ENCODE peak calls at places on chromosomes 5 and 9, in five cellular contexts. H is lower lobe of right lung, F is endothelial cell of umbilical vein, W is ovary, M is sigmoid colon. U is an unnamed sample. For H3K4me1, the result is how much of the 10 kb centered on the place peaks cover.

GRCh38 chr5:15620501-15620900 is 120.5 kb downstream of the FBXL7 start:
- DNase-seq in H (no peak), F (peak), W (no peak), M (no peak), U (no peak)

GRCh38 chr5:181243521-181244307 is at the start of gene RACK1:
- DNase-seq in H (peak), F (peak), W (peak), M (peak), U (peak)

GRCh38 chr5:157659886-157660660 is 7.8 kb upstream of the SOX30 start:
- DNase-seq in H (no peak), F (no peak), W (no peak), M (no peak), U (no peak)

GRCh38 chr5:179209359-179210150 is 135.7 kb downstream of the ADAMTS2 start:
- DNase-seq in H (no peak), F (no peak), W (no peak), M (no peak), U (no peak)

GRCh38 chr5:23419115-23419514 is 88.3 kb upstream of the PRDM9 start:
- DNase-seq in H (no peak), F (no peak), W (no peak), M (no peak), U (no peak)

GRCh38 chr9:107488400-107489143 is 997 bp downstream of the KLF4 start:
- DNase-seq in H (peak), F (peak), W (peak), M (peak), U (peak)

GRCh38 chr9:123689701-123690428 is 240.1 kb downstream of the DENND1A start:
- DNase-seq in H (no peak), F (no peak), W (no peak), M (no peak), U (no peak)

GRCh38 chr9:131722260-131722659 is 17.6 kb downstream of the RAPGEF1 start:
- DNase-seq in H (no peak), F (no peak), W (no peak), M (no peak), U (no peak)

GRCh38 chr9:19387317-19387716 is 7.3 kb upstream of the RPS6 start:
- DNase-seq in H (no peak), F (no peak), W (no peak), M (no peak), U (no peak)

GRCh38 chr9:89684912-89685636 is 80.3 kb downstream of the GADD45G start:
- DNase-seq in H (no peak), F (no peak), W (peak), M (no peak), U (peak)

GRCh38 chr9:18819418-18819817 is 213.6 kb downstream of the SAXO1 start:
- DNase-seq in H (no peak), F (no peak), W (no peak), M (no peak), U (no peak)

DNA sequence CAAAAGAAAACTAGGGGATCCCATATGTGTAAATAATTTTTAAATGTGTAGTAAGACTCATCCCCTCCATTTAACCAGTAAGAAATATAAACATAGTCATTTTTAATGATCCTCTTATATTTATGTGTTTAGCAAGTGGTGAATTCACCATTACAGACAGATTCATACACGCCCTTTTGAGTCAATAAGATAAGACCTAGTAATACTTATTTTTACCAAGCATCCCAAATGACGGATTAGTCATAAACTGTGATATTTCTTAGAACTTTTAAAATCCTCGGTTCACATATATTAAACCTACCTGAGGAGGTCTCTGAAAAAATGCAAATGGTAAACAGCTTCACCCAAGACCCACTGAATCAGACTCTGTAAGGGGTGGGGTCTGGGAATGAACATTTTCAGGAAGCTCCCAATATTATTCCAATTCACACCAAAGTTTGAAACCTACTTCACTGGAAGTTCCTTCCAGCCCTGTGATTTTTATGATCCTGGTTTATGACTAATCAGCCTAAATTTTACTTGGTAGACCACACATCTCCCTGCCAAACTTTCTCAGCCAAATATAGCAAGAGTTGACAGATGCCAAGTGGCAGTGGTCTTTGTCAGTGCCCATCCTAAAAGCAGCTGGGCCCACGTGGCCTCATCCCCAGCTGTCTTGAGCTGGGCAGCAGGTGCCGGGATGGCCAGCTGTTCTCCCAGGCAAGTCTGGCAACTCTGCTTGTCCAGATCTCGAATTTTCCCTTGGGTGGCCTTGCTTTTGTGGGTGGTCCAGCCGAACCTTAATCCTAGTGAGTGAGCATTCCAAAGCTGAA is 559.0 kb upstream of the RGMB start:
- DNase-seq in H (no peak), F (no peak), W (no peak), M (no peak), U (peak)
- H3K27ac ChIP-seq in H (no peak), F (no peak), W (no peak), M (no peak), U (no peak)

GRCh38 chr9:99867968-99868367 is 38.5 kb upstream of the STX17 start:
- DNase-seq in H (no peak), F (no peak), W (no peak), M (no peak), U (no peak)
- TF ChIP-seq CTCF in H (no peak), F (no peak), W (no peak), M (no peak), U (no peak)

GRCh38 chr5:143146161-143146560 is 257.3 kb downstream of the NR3C1 start:
- DNase-seq in H (no peak), F (no peak), W (no peak), M (no peak), U (no peak)

GRCh38 chr5:143148461-143149170 is 254.9 kb downstream of the NR3C1 start:
- DNase-seq in H (no peak), F (no peak), W (no peak), M (no peak), U (peak)

GRCh38 chr5:143147382-143147781 is 256.1 kb downstream of the NR3C1 start:
- DNase-seq in H (no peak), F (no peak), W (no peak), M (no peak), U (no peak)

GRCh38 chr5:143149759-143150158 is 253.7 kb downstream of the NR3C1 start:
- DNase-seq in H (no peak), F (no peak), W (no peak), M (no peak), U (no peak)

DNA sequence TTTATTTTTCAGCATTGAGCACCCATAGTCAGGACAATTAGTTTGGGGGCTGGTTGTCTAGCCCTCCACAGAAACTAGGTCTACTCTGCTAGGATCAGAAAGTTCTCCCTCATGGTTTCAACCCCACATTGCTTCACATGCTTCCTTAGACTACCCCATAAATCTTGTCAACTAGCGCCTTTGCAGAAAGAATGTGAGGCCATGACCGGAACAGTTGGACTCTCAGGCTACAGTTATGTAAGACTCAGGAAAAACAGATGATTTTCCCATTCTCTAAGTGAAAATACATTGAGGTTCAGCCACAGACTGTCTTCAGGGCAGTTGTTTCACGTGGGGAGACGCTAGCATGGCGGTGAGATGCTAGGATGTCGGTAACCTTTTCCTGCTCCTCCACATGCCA is 255.6 kb downstream of the NR3C1 start:
- DNase-seq in H (no peak), F (no peak), W (no peak), M (peak), U (no peak)
- H3K4me1 ChIP-seq in H (under half), F (under half), W (under half), M (under half), U (half or more)

DNA sequence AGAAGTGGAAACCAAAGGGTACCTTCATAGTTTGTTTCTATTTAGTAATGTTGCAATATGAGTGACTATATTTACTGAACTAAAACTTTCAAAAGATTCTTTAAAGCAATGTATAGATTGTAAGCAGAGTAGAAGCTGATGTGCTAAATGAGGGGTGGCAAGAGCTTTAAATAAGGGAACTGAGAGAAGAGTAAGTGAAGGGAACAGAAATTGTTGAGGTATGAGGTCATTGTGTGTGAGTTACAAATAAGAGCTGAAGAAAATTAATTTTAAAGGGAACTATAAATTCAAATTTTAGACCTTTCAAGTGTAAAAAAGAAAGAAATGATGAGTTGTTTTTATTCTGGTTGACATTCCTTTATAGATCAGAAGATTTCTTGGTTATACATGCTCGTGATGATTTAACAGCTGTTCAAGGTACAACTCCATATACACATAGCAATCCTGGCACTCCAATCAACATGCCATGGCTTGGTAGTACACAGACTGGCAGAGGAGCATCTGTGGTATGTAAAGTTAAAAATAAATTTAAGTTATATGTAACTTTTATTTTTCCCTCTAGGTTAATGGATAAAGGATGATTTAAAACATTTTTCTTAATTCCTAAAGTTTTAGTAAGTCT is 135.1 kb upstream of the TNFAIP8 start:
- DNase-seq in H (no peak), F (no peak), W (no peak), M (no peak), U (no peak)
- H3K27ac ChIP-seq in H (no peak), F (no peak), W (no peak), M (no peak), U (no peak)

GRCh38 chr5:13350754-13351153 is 593.7 kb downstream of the DNAH5 start:
- DNase-seq in H (no peak), F (no peak), W (no peak), M (no peak), U (no peak)
- TF ChIP-seq CTCF in H (no peak), F (no peak), W (no peak), M (no peak), U (no peak)

GRCh38 chr9:135269912-135270630 is 182.6 kb downstream of the OLFM1 start:
- DNase-seq in H (no peak), F (no peak), W (no peak), M (no peak), U (no peak)
- H3K4me1 ChIP-seq in H (under half), F (under half), W (under half), M (under half), U (under half)

GRCh38 chr5:124752854-124753720 is 6.6 kb upstream of the ZNF608 start:
- DNase-seq in H (no peak), F (peak), W (no peak), M (no peak), U (no peak)

GRCh38 chr5:124760608-124761390 is 14.4 kb upstream of the ZNF608 start:
- DNase-seq in H (no peak), F (no peak), W (no peak), M (no peak), U (no peak)

GRCh38 chr5:124751031-124751430 is 4.6 kb upstream of the ZNF608 start:
- DNase-seq in H (no peak), F (no peak), W (no peak), M (no peak), U (no peak)

GRCh38 chr5:124754206-124754927 is 7.9 kb upstream of the ZNF608 start:
- DNase-seq in H (no peak), F (no peak), W (no peak), M (no peak), U (no peak)

DNA sequence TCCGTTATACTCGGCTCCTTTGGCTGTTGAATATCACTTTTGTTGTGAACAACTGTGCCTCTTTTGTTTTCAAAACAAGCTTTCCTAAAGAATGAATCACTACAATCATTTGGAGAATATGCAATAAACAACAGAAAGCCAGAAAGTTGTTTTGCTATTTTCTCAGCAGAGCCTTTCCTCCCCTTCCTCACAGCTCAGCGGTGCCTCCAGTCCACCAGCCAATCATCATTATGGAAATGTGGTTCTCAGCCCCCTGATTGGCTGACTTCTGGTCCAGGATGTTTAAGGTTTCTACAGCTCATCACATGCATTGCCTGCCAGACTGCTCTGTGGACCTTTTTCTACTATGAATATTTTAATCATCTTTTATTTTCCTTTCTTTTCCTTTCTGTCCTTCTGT is 9.1 kb upstream of the ZNF608 start:
- DNase-seq in H (no peak), F (no peak), W (no peak), M (no peak), U (no peak)
- H3K27ac ChIP-seq in H (no peak), F (no peak), W (no peak), M (no peak), U (no peak)

GRCh38 chr5:136528481-136528880 is 163.1 kb upstream of the TRPC7 start:
- DNase-seq in H (no peak), F (no peak), W (no peak), M (no peak), U (no peak)
- TF ChIP-seq CTCF in H (no peak), F (no peak), W (no peak), M (no peak), U (no peak)

GRCh38 chr5:143495124-143495523 is 91.6 kb upstream of the NR3C1 start:
- DNase-seq in H (no peak), F (no peak), W (no peak), M (no peak), U (no peak)
- H3K4me1 ChIP-seq in H (under half), F (under half), W (under half), M (under half), U (under half)

GRCh38 chr5:155343468-155343867 is 329.9 kb downstream of the KIF4B start:
- DNase-seq in H (no peak), F (no peak), W (no peak), M (no peak), U (no peak)

GRCh38 chr5:155342956-155343355 is 329.4 kb downstream of the KIF4B start:
- DNase-seq in H (no peak), F (no peak), W (no peak), M (no peak), U (no peak)
- H3K27ac ChIP-seq in H (no peak), F (no peak), W (no peak), M (no peak), U (no peak)